ENCODE peak calls at places on chromosome 12, in nine cellular contexts. X, F, C, D, Z, T, M, Q and Y are unnamed samples.

GRCh38 chr12:51667269-51667668 is 76.2 kb downstream of the SCN8A start:
- DNase-seq in X (no peak), F (no peak), T (no peak), M (no peak), D (no peak), Z (no peak), Q (no peak), C (no peak), Y (no peak)

GRCh38 chr12:100413006-100413405 is 56.1 kb downstream of the SLC17A8 start:
- DNase-seq in M (no peak), Z (no peak), X (no peak), C (no peak), Q (no peak), D (no peak), T (no peak), F (no peak), Y (no peak)

GRCh38 chr12:101889216-101889752 is 11.9 kb downstream of the DRAM1 start:
- DNase-seq in M (no peak), D (no peak), T (no peak), C (no peak), Z (no peak), X (no peak), Q (no peak), F (no peak), Y (no peak)

GRCh38 chr12:38697290-38697689 is 208.1 kb downstream of the CPNE8 start:
- DNase-seq in T (no peak), D (no peak), X (no peak), F (no peak), C (no peak), Z (no peak), M (no peak), Q (no peak), Y (no peak)

GRCh38 chr12:89872922-89873630 is 164.4 kb upstream of the ATP2B1 start:
- DNase-seq in M (no peak), D (no peak), F (no peak), Q (no peak), C (no peak), T (no peak), X (no peak), Z (no peak), Y (no peak)

GRCh38 chr12:47014474-47014873 is 64.9 kb upstream of the PCED1B start:
- DNase-seq in D (no peak), Q (peak; percentile 86), X (no peak), Z (peak; percentile 88), F (no peak), C (peak; percentile 67), M (no peak), T (peak; percentile 96), Y (peak; percentile 67)

GRCh38 chr12:64160718-64161060 is 61.4 kb downstream of the KICS2 start:
- DNase-seq in X (no peak), C (peak; percentile 85), T (peak; percentile 55), Q (peak; percentile 88), D (no peak), Z (peak; percentile 49), F (no peak), M (no peak), Y (peak; percentile 58)

GRCh38 chr12:19833775-19834501 is 394.6 kb downstream of the AEBP2 start:
- DNase-seq in C (peak; percentile 84), Z (peak; percentile 56), Q (peak; percentile 70), F (no peak), X (no peak), M (no peak), T (peak; percentile 76), D (no peak), Y (peak; percentile 60)

GRCh38 chr12:1882405-1882804 is 36.0 kb downstream of the CACNA2D4 start:
- DNase-seq in T (no peak), D (no peak), X (no peak), C (no peak), Q (no peak), F (no peak), M (no peak), Z (no peak), Y (no peak)

GRCh38 chr12:52581481-52581880 is 7.8 kb upstream of the KRT74 start:
- DNase-seq in D (peak; percentile 36), X (no peak), T (peak; percentile 45), M (no peak), Q (peak; percentile 41), C (peak; percentile 52), Z (no peak), F (no peak), Y (no peak)

GRCh38 chr12:22047495-22047894 is 1.5 kb downstream of the CMAS start:
- DNase-seq in C (no peak), Z (no peak), X (no peak), T (no peak), F (no peak), D (no peak), Q (no peak), M (no peak), Y (no peak)
- H3K4me3 ChIP-seq in C (peak overlapping the region; percentile 87), Z (no peak overlapping the region), X (peak overlapping the region; percentile 100), T (peak overlapping the region; percentile 94), F (peak overlapping the region; percentile 99), D (peak overlapping the region; percentile 93), Q (peak overlapping the region; percentile 90), M (no peak overlapping the region), Y (no peak overlapping the region)

GRCh38 chr12:138171-138897 is 71.8 kb downstream of the IQSEC3 start:
- DNase-seq in C (no peak), Q (no peak), F (no peak), D (no peak), T (no peak), Z (no peak), M (no peak), X (no peak), Y (no peak)
- H3K4me3 ChIP-seq in C (no peak overlapping the region), Q (no peak overlapping the region), F (no peak overlapping the region), D (no peak overlapping the region), T (no peak overlapping the region), Z (no peak overlapping the region), M (no peak overlapping the region), X (peak overlapping the region; percentile 47), Y (no peak overlapping the region)

GRCh38 chr12:27177716-27178115 is 66.4 kb upstream of the STK38L start:
- DNase-seq in X (no peak), F (no peak), M (no peak), T (peak; percentile 94), C (peak; percentile 42), Z (peak; percentile 82), Q (peak; percentile 71), D (no peak), Y (peak; percentile 90)

GRCh38 chr12:27180862-27181261 is 63.2 kb upstream of the STK38L start:
- DNase-seq in T (peak; percentile 56), Z (no peak), F (no peak), Q (no peak), X (no peak), C (no peak), D (no peak), M (no peak), Y (no peak)

GRCh38 chr12:27178723-27179398 is 65.2 kb upstream of the STK38L start:
- DNase-seq in Q (no peak), T (peak; percentile 78), D (no peak), X (no peak), Z (peak; percentile 70), M (no peak), C (peak; percentile 48), F (no peak), Y (no peak)

GRCh38 chr12:27178251-27178650 is 65.8 kb upstream of the STK38L start:
- DNase-seq in T (no peak), C (no peak), F (no peak), X (no peak), Q (no peak), Z (peak; percentile 37), D (no peak), M (no peak), Y (no peak)

GRCh38 chr12:27179399-27180214 is 64.5 kb upstream of the STK38L start:
- DNase-seq in D (no peak), Q (peak; percentile 95), M (no peak), F (no peak), T (peak; percentile 100), X (no peak), C (peak; percentile 88), Z (peak; percentile 98), Y (peak; percentile 97)
- H3K4me3 ChIP-seq in D (no peak overlapping the region), Q (no peak overlapping the region), M (no peak overlapping the region), F (no peak overlapping the region), T (no peak overlapping the region), X (no peak overlapping the region), C (no peak overlapping the region), Z (no peak overlapping the region), Y (no peak overlapping the region)

GRCh38 chr12:54000105-54000773 is at the start of gene HOXC9:
- DNase-seq in Z (peak; percentile 49), C (no peak), T (no peak), Q (no peak), F (peak; percentile 48), D (peak; percentile 85), X (peak; percentile 51), M (no peak), Y (no peak)
- H3K4me3 ChIP-seq in Z (peak within 1 kb of the TSS; percentile 55), C (peak within 1 kb of the TSS; percentile 12), T (peak within 1 kb of the TSS; percentile 52), Q (peak within 1 kb of the TSS; percentile 34), F (peak within 1 kb of the TSS; percentile 39), D (no peak within 1 kb of the TSS), X (peak within 1 kb of the TSS; percentile 78), M (peak within 1 kb of the TSS; percentile 26), Y (peak within 1 kb of the TSS; percentile 71)

GRCh38 chr12:113222730-113223531 is 1.7 kb downstream of the TPCN1 start:
- DNase-seq in F (peak; percentile 74), C (peak; percentile 93), T (peak; percentile 85), D (peak; percentile 73), X (peak; percentile 66), M (peak; percentile 45), Q (peak; percentile 94), Z (peak; percentile 91), Y (peak; percentile 84)
- H3K4me3 ChIP-seq in F (peak overlapping the region; percentile 70), C (no peak overlapping the region), T (peak overlapping the region; percentile 80), D (peak overlapping the region; percentile 88), X (peak overlapping the region; percentile 88), M (peak overlapping the region; percentile 81), Q (peak overlapping the region; percentile 85), Z (peak overlapping the region; percentile 87), Y (peak overlapping the region; percentile 86)